ENCODE peak calls at places on chromosomes 4 and X, in six cellular contexts. F, Q, T, E, P and Z are unnamed samples.

GRCh38 chrX:22147214-22147613 is 115.1 kb downstream of the PHEX start:
- DNase-seq in F (no peak), Q (no peak), T (no peak), E (no peak), P (no peak), Z (no peak)

GRCh38 chr4:71275004-71275403 is 63.8 kb upstream of the SLC4A4 start:
- DNase-seq in F (no peak), Q (no peak), T (no peak), E (peak), P (no peak), Z (no peak)

GRCh38 chr4:185728886-185729285 is 83.1 kb downstream of the SORBS2 start:
- DNase-seq in F (no peak), Q (no peak), T (no peak), E (no peak), P (no peak), Z (no peak)

GRCh38 chr4:80134936-80135701 is 62.1 kb upstream of the ANTXR2 start:
- DNase-seq in F (no peak), Q (no peak), T (no peak), E (peak), P (no peak), Z (peak)

GRCh38 chrX:34956915-34957314 is 14.3 kb downstream of the FAM47B start:
- DNase-seq in F (no peak), Q (no peak), T (no peak), E (peak), P (no peak), Z (no peak)

GRCh38 chr4:134027931-134028330 is 173.7 kb downstream of the PABPC4L start:
- DNase-seq in F (no peak), Q (no peak), T (no peak), E (peak), P (no peak), Z (no peak)

GRCh38 chrX:39705299-39705698 is 392.5 kb downstream of the BCOR start:
- DNase-seq in F (no peak), Q (no peak), T (peak), E (peak), P (no peak), Z (peak)

GRCh38 chrX:109347618-109348017 is 134.3 kb downstream of the GUCY2F start:
- DNase-seq in F (no peak), Q (no peak), T (no peak), E (peak), P (no peak), Z (no peak)

GRCh38 chr4:38980903-38981676 is 51.1 kb downstream of the TMEM156 start:
- DNase-seq in F (no peak), Q (no peak), T (no peak), E (peak), P (no peak), Z (no peak)

GRCh38 chr4:159487284-159487747 is 384.4 kb downstream of the RAPGEF2 start:
- DNase-seq in F (no peak), Q (no peak), T (peak), E (peak), P (peak), Z (no peak)

GRCh38 chrX:130057209-130057608 is 53.1 kb downstream of the ELF4 start:
- DNase-seq in F (no peak), Q (no peak), T (no peak), E (no peak), P (no peak), Z (no peak)

GRCh38 chrX:41558531-41558930 is 111.4 kb downstream of the NYX start:
- DNase-seq in F (no peak), Q (no peak), T (no peak), E (peak), P (no peak), Z (no peak)

GRCh38 chr4:189769131-189769530 is 171.5 kb upstream of the FRG1 start:
- DNase-seq in F (no peak), Q (no peak), T (no peak), E (no peak), P (no peak), Z (no peak)

GRCh38 chr4:149911995-149912394 is 96.4 kb upstream of the IQCM start:
- DNase-seq in F (no peak), Q (no peak), T (no peak), E (peak), P (no peak), Z (no peak)

GRCh38 chr4:98326168-98326567 is 65.0 kb downstream of the RAP1GDS1 start:
- DNase-seq in F (no peak), Q (no peak), T (no peak), E (no peak), P (no peak), Z (no peak)

GRCh38 chrX:153766098-153766817 is 2.2 kb downstream of the PLXNB3 start:
- DNase-seq in F (no peak), Q (peak), T (no peak), E (peak), P (no peak), Z (no peak)